ENCODE peak calls at places on chromosomes 13 and 19, in seven cellular contexts. One of them, this sample, is unnamed. For H3K27me3, the result is how much of the 10 kb centered on the place peaks cover.

GRCh38 chr13:30915691-30916541 is 9.8 kb downstream of the MEDAG start:
- DNase-seq in aorta: no peak
- DNase-seq in HCT116: no peak
- DNase-seq in left ventricle myocardium inferior: no peak
- DNase-seq in IMR-90: no peak
- DNase-seq in heart left ventricle: no peak
- DNase-seq in body of pancreas: no peak
- DNase-seq in this sample: no peak

GRCh38 chr13:80359459-80360297 is 18.8 kb upstream of the SPRY2 start:
- DNase-seq in aorta: no peak
- DNase-seq in HCT116: no peak
- DNase-seq in left ventricle myocardium inferior: no peak
- DNase-seq in IMR-90: no peak
- DNase-seq in heart left ventricle: no peak
- DNase-seq in body of pancreas: no peak
- DNase-seq in this sample: no peak

GRCh38 chr13:89726690-89727435 is 1620.6 kb upstream of the MIR17HG start:
- DNase-seq in aorta: no peak
- DNase-seq in HCT116: no peak
- DNase-seq in left ventricle myocardium inferior: no peak
- DNase-seq in IMR-90: peak
- DNase-seq in heart left ventricle: no peak
- DNase-seq in body of pancreas: no peak
- DNase-seq in this sample: no peak

GRCh38 chr13:76512676-76513277 is 373.4 kb downstream of the KCTD12 start:
- DNase-seq in aorta: no peak
- DNase-seq in HCT116: no peak
- DNase-seq in left ventricle myocardium inferior: no peak
- DNase-seq in IMR-90: peak
- DNase-seq in heart left ventricle: no peak
- DNase-seq in body of pancreas: no peak
- DNase-seq in this sample: no peak

GRCh38 chr13:76975863-76976262 is 16.0 kb upstream of the CLN5 start:
- DNase-seq in aorta: no peak
- DNase-seq in HCT116: no peak
- DNase-seq in left ventricle myocardium inferior: no peak
- DNase-seq in IMR-90: no peak
- DNase-seq in heart left ventricle: no peak
- DNase-seq in body of pancreas: no peak
- DNase-seq in this sample: no peak

GRCh38 chr19:56837492-56837891 is 3.0 kb downstream of the PEG3 start:
- DNase-seq in aorta: peak
- DNase-seq in HCT116: no peak
- DNase-seq in left ventricle myocardium inferior: peak
- DNase-seq in IMR-90: no peak
- DNase-seq in heart left ventricle: peak
- DNase-seq in body of pancreas: peak
- DNase-seq in this sample: no peak

GRCh38 chr13:113816248-113816924 is 47.5 kb downstream of the GAS6 start:
- DNase-seq in aorta: no peak
- DNase-seq in HCT116: no peak
- DNase-seq in left ventricle myocardium inferior: no peak
- DNase-seq in IMR-90: peak
- DNase-seq in heart left ventricle: no peak
- DNase-seq in body of pancreas: no peak
- DNase-seq in this sample: no peak

GRCh38 chr13:91369432-91369831 is 21.9 kb downstream of the MIR17HG start:
- DNase-seq in aorta: no peak
- DNase-seq in HCT116: no peak
- DNase-seq in left ventricle myocardium inferior: no peak
- DNase-seq in IMR-90: peak
- DNase-seq in heart left ventricle: no peak
- DNase-seq in body of pancreas: no peak
- DNase-seq in this sample: no peak

GRCh38 chr13:113669231-113669870 is 2.3 kb downstream of the GRK1 start:
- DNase-seq in aorta: peak
- DNase-seq in HCT116: no peak
- DNase-seq in left ventricle myocardium inferior: peak
- DNase-seq in IMR-90: no peak
- DNase-seq in heart left ventricle: peak
- DNase-seq in body of pancreas: no peak
- DNase-seq in this sample: no peak

GRCh38 chr13:41700790-41701310 is 243.5 kb downstream of the RGCC start:
- DNase-seq in aorta: no peak
- DNase-seq in HCT116: no peak
- DNase-seq in left ventricle myocardium inferior: no peak
- DNase-seq in IMR-90: peak
- DNase-seq in heart left ventricle: peak
- DNase-seq in body of pancreas: peak
- DNase-seq in this sample: no peak

GRCh38 chr13:113815151-113816058 is 48.5 kb downstream of the GAS6 start:
- DNase-seq in aorta: no peak
- DNase-seq in HCT116: peak
- DNase-seq in left ventricle myocardium inferior: no peak
- DNase-seq in IMR-90: no peak
- DNase-seq in heart left ventricle: no peak
- DNase-seq in body of pancreas: no peak
- DNase-seq in this sample: peak

GRCh38 chr19:8074501-8074900 is 21.9 kb downstream of the CCL25 start:
- DNase-seq in aorta: no peak
- DNase-seq in HCT116: no peak
- DNase-seq in left ventricle myocardium inferior: no peak
- DNase-seq in IMR-90: no peak
- DNase-seq in heart left ventricle: no peak
- DNase-seq in body of pancreas: no peak
- DNase-seq in this sample: no peak

GRCh38 chr19:52494518-52494917 is 33.0 kb upstream of the ZNF808 start:
- DNase-seq in aorta: no peak
- DNase-seq in HCT116: no peak
- DNase-seq in left ventricle myocardium inferior: no peak
- DNase-seq in IMR-90: peak
- DNase-seq in heart left ventricle: no peak
- DNase-seq in body of pancreas: no peak
- DNase-seq in this sample: no peak

GRCh38 chr13:75347457-75347856 is 134.5 kb downstream of the TBC1D4 start:
- DNase-seq in aorta: no peak
- DNase-seq in HCT116: no peak
- DNase-seq in left ventricle myocardium inferior: no peak
- DNase-seq in IMR-90: no peak
- DNase-seq in heart left ventricle: no peak
- DNase-seq in body of pancreas: no peak
- DNase-seq in this sample: no peak

GRCh38 chr19:8423821-8424223 is 10.7 kb downstream of the MARCHF2 start:
- DNase-seq in aorta: peak
- DNase-seq in HCT116: peak
- DNase-seq in left ventricle myocardium inferior: peak
- DNase-seq in IMR-90: peak
- DNase-seq in heart left ventricle: peak
- DNase-seq in body of pancreas: peak
- DNase-seq in this sample: no peak

GRCh38 chr19:34172661-34173144 is 399 bp downstream of the LSM14A start:
- DNase-seq in aorta: peak
- DNase-seq in HCT116: no peak
- DNase-seq in left ventricle myocardium inferior: peak
- DNase-seq in IMR-90: no peak
- DNase-seq in heart left ventricle: no peak
- DNase-seq in body of pancreas: no peak
- DNase-seq in this sample: no peak

GRCh38 chr13:62997038-62997619 is 1581.5 kb upstream of the PCDH20 start:
- DNase-seq in aorta: no peak
- DNase-seq in HCT116: no peak
- DNase-seq in left ventricle myocardium inferior: no peak
- DNase-seq in IMR-90: no peak
- DNase-seq in heart left ventricle: no peak
- DNase-seq in body of pancreas: no peak
- DNase-seq in this sample: no peak

GRCh38 chr19:19632661-19633060 is 4.6 kb upstream of the LPAR2 start:
- DNase-seq in aorta: no peak
- DNase-seq in HCT116: no peak
- DNase-seq in left ventricle myocardium inferior: no peak
- DNase-seq in IMR-90: no peak
- DNase-seq in heart left ventricle: no peak
- DNase-seq in body of pancreas: no peak
- DNase-seq in this sample: no peak

GRCh38 chr13:97242755-97243497 is 20.8 kb downstream of the MBNL2 start:
- DNase-seq in aorta: no peak
- DNase-seq in HCT116: no peak
- DNase-seq in left ventricle myocardium inferior: no peak
- DNase-seq in IMR-90: no peak
- DNase-seq in heart left ventricle: no peak
- DNase-seq in body of pancreas: no peak
- DNase-seq in this sample: no peak

GRCh38 chr13:24083722-24084421 is 76.6 kb upstream of the SPATA13 start:
- DNase-seq in aorta: no peak
- DNase-seq in HCT116: no peak
- DNase-seq in left ventricle myocardium inferior: no peak
- DNase-seq in IMR-90: no peak
- DNase-seq in heart left ventricle: no peak
- DNase-seq in body of pancreas: no peak
- DNase-seq in this sample: no peak

GRCh38 chr19:55451163-55451521 is 8.0 kb upstream of the SHISA7 start:
- DNase-seq in aorta: no peak
- DNase-seq in HCT116: no peak
- DNase-seq in left ventricle myocardium inferior: no peak
- DNase-seq in IMR-90: no peak
- DNase-seq in heart left ventricle: no peak
- DNase-seq in body of pancreas: no peak
- DNase-seq in this sample: peak

GRCh38 chr19:10019246-10019645 is 6.0 kb downstream of the RDH8 start:
- DNase-seq in aorta: no peak
- DNase-seq in HCT116: no peak
- DNase-seq in left ventricle myocardium inferior: no peak
- DNase-seq in IMR-90: no peak
- DNase-seq in heart left ventricle: no peak
- DNase-seq in body of pancreas: no peak
- DNase-seq in this sample: no peak

GRCh38 chr13:44879452-44880058 is 109.7 kb downstream of the NUFIP1 start:
- DNase-seq in aorta: no peak
- DNase-seq in HCT116: peak
- DNase-seq in left ventricle myocardium inferior: no peak
- DNase-seq in IMR-90: peak
- DNase-seq in heart left ventricle: no peak
- DNase-seq in body of pancreas: peak
- DNase-seq in this sample: no peak

GRCh38 chr19:38033658-38034150 is 126.7 kb downstream of the SIPA1L3 start:
- DNase-seq in aorta: no peak
- DNase-seq in HCT116: no peak
- DNase-seq in left ventricle myocardium inferior: no peak
- DNase-seq in IMR-90: no peak
- DNase-seq in heart left ventricle: no peak
- DNase-seq in body of pancreas: no peak
- DNase-seq in this sample: no peak

GRCh38 chr13:43239441-43239840 is 216.1 kb downstream of the DNAJC15 start:
- DNase-seq in aorta: no peak
- DNase-seq in HCT116: no peak
- DNase-seq in left ventricle myocardium inferior: no peak
- DNase-seq in IMR-90: no peak
- DNase-seq in heart left ventricle: no peak
- DNase-seq in body of pancreas: no peak
- DNase-seq in this sample: no peak

DNA sequence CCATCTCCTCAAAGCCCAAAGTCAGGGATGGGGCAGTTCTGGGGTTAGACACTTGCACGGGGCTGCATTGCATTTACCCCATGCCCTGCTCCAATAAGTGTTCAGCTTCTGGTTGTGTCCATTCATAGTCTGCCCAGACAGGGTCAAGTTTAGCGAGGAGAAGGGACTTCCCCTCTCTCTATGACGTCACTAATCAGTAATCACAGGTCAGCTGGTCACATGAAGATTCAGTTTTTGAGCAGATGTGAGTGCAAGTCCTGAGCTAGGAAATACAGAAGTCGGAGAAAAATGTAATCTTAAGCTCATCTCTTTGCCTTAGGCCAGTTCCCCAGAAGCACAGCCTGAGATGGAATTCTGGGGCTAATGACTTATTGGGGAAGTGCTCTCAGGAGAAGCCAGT is 310.1 kb downstream of the TSHZ3 start:
- DNase-seq in aorta: no peak
- DNase-seq in HCT116: no peak
- DNase-seq in left ventricle myocardium inferior: no peak
- DNase-seq in IMR-90: no peak
- DNase-seq in heart left ventricle: no peak
- DNase-seq in body of pancreas: no peak
- DNase-seq in this sample: no peak
- H3K27ac ChIP-seq in aorta: no peak
- H3K27ac ChIP-seq in HCT116: no peak
- H3K27ac ChIP-seq in left ventricle myocardium inferior: no peak
- H3K27ac ChIP-seq in IMR-90: no peak
- H3K27ac ChIP-seq in heart left ventricle: no peak
- H3K27ac ChIP-seq in body of pancreas: no peak
- H3K27ac ChIP-seq in this sample: no peak

GRCh38 chr13:40120288-40120687 is 464.8 kb downstream of the COG6 start:
- DNase-seq in aorta: no peak
- DNase-seq in HCT116: no peak
- DNase-seq in left ventricle myocardium inferior: no peak
- DNase-seq in IMR-90: no peak
- DNase-seq in heart left ventricle: no peak
- DNase-seq in body of pancreas: no peak
- DNase-seq in this sample: no peak
- H3K4me3 ChIP-seq in aorta: no peak
- H3K4me3 ChIP-seq in HCT116: no peak
- H3K4me3 ChIP-seq in left ventricle myocardium inferior: no peak
- H3K4me3 ChIP-seq in IMR-90: no peak
- H3K4me3 ChIP-seq in heart left ventricle: no peak
- H3K4me3 ChIP-seq in body of pancreas: no peak
- H3K4me3 ChIP-seq in this sample: no peak

DNA sequence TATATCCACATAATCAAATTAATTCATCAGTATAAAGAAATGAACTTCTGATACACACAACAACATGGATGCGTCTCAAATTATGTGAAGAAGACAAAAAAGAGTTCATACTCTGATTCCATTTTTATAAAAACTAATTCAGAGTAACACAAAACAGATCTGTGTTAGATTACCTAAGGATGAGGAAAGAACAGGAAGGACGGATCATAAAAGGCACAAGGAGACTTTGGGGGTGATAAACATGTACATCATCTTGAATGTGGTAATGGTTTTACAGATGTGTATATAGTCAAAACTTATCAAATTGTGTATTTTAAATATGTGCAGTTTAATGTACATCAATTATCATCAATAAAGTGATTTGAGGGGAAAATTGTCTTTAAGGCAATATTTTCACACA is 59.9 kb upstream of the DOCK9 start:
- DNase-seq in aorta: no peak
- DNase-seq in HCT116: no peak
- DNase-seq in left ventricle myocardium inferior: no peak
- DNase-seq in IMR-90: no peak
- DNase-seq in heart left ventricle: no peak
- DNase-seq in body of pancreas: no peak
- DNase-seq in this sample: no peak
- H3K27me3 ChIP-seq in aorta: under half
- H3K27me3 ChIP-seq in HCT116: under half
- H3K27me3 ChIP-seq in left ventricle myocardium inferior: under half
- H3K27me3 ChIP-seq in IMR-90: under half
- H3K27me3 ChIP-seq in heart left ventricle: under half
- H3K27me3 ChIP-seq in body of pancreas: under half
- H3K27me3 ChIP-seq in this sample: under half

DNA sequence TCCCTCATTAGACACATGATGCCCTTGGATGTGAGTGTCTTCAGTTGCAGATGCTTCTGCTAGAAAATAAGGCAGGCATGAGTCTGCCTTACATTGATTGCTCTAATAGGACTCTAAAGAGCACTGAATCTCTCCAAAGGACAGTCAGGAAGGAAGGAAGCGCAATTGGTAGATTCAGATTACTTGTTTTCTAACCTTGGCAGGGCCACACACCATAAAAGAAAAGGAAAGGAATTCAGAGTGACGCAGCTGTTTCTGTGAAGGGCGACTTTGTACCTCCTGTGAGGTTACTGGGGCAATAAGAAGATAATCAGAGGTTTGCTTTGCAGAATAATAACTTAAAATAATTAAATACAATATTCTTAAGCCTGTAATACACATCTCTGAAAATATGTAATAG is 48.0 kb downstream of the FRY start:
- DNase-seq in aorta: no peak
- DNase-seq in HCT116: no peak
- DNase-seq in left ventricle myocardium inferior: no peak
- DNase-seq in IMR-90: no peak
- DNase-seq in heart left ventricle: no peak
- DNase-seq in body of pancreas: no peak
- DNase-seq in this sample: no peak
- H3K27ac ChIP-seq in aorta: no peak
- H3K27ac ChIP-seq in HCT116: no peak
- H3K27ac ChIP-seq in left ventricle myocardium inferior: peak
- H3K27ac ChIP-seq in IMR-90: no peak
- H3K27ac ChIP-seq in heart left ventricle: peak
- H3K27ac ChIP-seq in body of pancreas: no peak
- H3K27ac ChIP-seq in this sample: no peak